ENCODE peak calls at places on chromosomes 12 and 14, in seven cellular contexts. C is HCT116, S is K562, Y is HepG2, Q is SK-N-SH, J is H1, N is GM12878. G is an unnamed sample.

GRCh38 chr14:23469906-23470403 is 452 bp downstream of the NGDN start:
- DNase-seq in C (no peak), S (no peak), Y (no peak), Q (no peak), J (no peak), N (no peak), G (no peak)

GRCh38 chr14:99233222-99234035 is 38.6 kb downstream of the BCL11B start:
- DNase-seq in C (no peak), S (no peak), Y (no peak), Q (no peak), J (no peak), N (no peak), G (no peak)

GRCh38 chr12:563250-563781 is 99.9 kb downstream of the NINJ2 start:
- DNase-seq in C (no peak), S (no peak), Y (no peak), Q (no peak), J (no peak), N (no peak), G (no peak)

GRCh38 chr12:130646690-130647089 is 69.4 kb downstream of the RIMBP2 start:
- DNase-seq in C (no peak), S (no peak), Y (no peak), Q (no peak), J (no peak), N (no peak), G (no peak)

GRCh38 chr14:94633116-94633515 is 20.9 kb downstream of the SERPINA3 start:
- DNase-seq in C (no peak), S (no peak), Y (no peak), Q (no peak), J (no peak), N (no peak), G (no peak)

GRCh38 chr12:131676544-131676943 is 34.3 kb upstream of the SFSWAP start:
- DNase-seq in C (no peak), S (no peak), Y (no peak), Q (no peak), J (no peak), N (no peak), G (no peak)

GRCh38 chr14:56452989-56453388 is 126.6 kb upstream of the TMEM260 start:
- DNase-seq in C (no peak), S (no peak), Y (no peak), Q (no peak), J (no peak), N (no peak), G (no peak)

GRCh38 chr12:6377667-6377994 is 2.3 kb upstream of the SCNN1A start:
- DNase-seq in C (no peak), S (no peak), Y (no peak), Q (no peak), J (no peak), N (no peak), G (no peak)

GRCh38 chr12:99960312-99960711 is 24.4 kb downstream of the ANKS1B start:
- DNase-seq in C (no peak), S (no peak), Y (no peak), Q (peak), J (no peak), N (no peak), G (no peak)

GRCh38 chr12:78187741-78188140 is 357.0 kb downstream of the NAV3 start:
- DNase-seq in C (no peak), S (no peak), Y (no peak), Q (no peak), J (no peak), N (no peak), G (no peak)

GRCh38 chr12:78185651-78186050 is 355.0 kb downstream of the NAV3 start:
- DNase-seq in C (no peak), S (no peak), Y (no peak), Q (no peak), J (no peak), N (no peak), G (no peak)

GRCh38 chr12:78186670-78187069 is 356.0 kb downstream of the NAV3 start:
- DNase-seq in C (no peak), S (no peak), Y (no peak), Q (no peak), J (no peak), N (no peak), G (no peak)

GRCh38 chr12:78183854-78184253 is 353.2 kb downstream of the NAV3 start:
- DNase-seq in C (no peak), S (no peak), Y (no peak), Q (no peak), J (no peak), N (no peak), G (no peak)

GRCh38 chr12:78185109-78185508 is 354.4 kb downstream of the NAV3 start:
- DNase-seq in C (no peak), S (no peak), Y (no peak), Q (no peak), J (no peak), N (no peak), G (no peak)
- TF ChIP-seq JUND in C (peak), S (no peak), Y (no peak), Q (peak), J (no peak), N (no peak), G (no peak)

GRCh38 chr12:2795291-2796186 is 769 bp downstream of the FKBP4 start:
- DNase-seq in C (no peak), S (peak), Y (peak), Q (peak), J (no peak), N (no peak), G (peak)
- TF ChIP-seq JUND in C (no peak), S (no peak), Y (no peak), Q (no peak), J (no peak), N (no peak), G (no peak)

DNA sequence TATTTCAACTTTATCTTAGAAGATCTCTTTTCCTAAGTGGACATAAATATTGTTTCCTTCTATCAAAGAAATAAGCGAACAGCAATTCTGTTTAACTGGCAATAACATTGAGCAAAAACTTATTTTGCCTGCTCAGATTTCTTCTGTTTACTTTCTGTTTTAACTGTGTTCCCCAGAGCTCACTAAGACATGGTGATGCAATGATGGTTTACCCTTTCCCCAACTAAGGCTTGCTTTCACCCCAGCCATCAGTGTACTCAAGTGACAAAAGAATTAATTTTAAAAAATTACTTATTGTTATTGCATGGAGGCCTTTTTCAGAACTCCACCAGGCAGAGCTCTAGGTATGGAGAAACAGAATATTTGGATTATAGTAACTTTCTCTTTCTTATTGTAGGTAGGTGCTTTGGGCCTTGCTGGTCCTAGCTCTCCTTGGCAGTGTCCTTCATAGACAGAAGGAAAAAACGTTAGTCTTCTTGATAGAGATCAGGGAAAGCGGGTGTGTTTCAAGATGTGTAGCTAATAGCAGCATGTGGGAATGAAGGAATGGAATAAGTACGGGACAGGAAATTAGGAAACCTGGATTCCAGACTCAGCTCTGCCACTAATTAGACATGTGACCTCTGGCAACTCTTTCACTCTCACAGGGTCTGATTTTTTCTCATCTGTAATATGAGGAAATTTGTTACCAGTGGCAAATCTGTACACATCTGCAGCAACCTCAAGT is 14.6 kb upstream of the DDHD1 start:
- DNase-seq in C (no peak), S (no peak), Y (no peak), Q (no peak), J (no peak), N (no peak), G (no peak)
- TF ChIP-seq JUND in C (no peak), S (no peak), Y (no peak), Q (no peak), J (no peak), N (no peak), G (no peak)

GRCh38 chr14:100538566-100539318 is 48.5 kb downstream of the BEGAIN start:
- DNase-seq in C (no peak), S (no peak), Y (no peak), Q (peak), J (no peak), N (no peak), G (no peak)
- TF ChIP-seq JUND in C (no peak), S (no peak), Y (no peak), Q (no peak), J (no peak), N (no peak), G (no peak)

GRCh38 chr12:19692091-19692490 is 252.8 kb downstream of the AEBP2 start:
- DNase-seq in C (no peak), S (no peak), Y (no peak), Q (no peak), J (no peak), N (no peak), G (no peak)

GRCh38 chr12:19689226-19689625 is 249.9 kb downstream of the AEBP2 start:
- DNase-seq in C (no peak), S (no peak), Y (no peak), Q (no peak), J (no peak), N (no peak), G (no peak)

GRCh38 chr12:19692566-19692965 is 253.3 kb downstream of the AEBP2 start:
- DNase-seq in C (no peak), S (no peak), Y (no peak), Q (no peak), J (no peak), N (no peak), G (no peak)

GRCh38 chr12:19689801-19690472 is 250.6 kb downstream of the AEBP2 start:
- DNase-seq in C (peak), S (no peak), Y (no peak), Q (no peak), J (no peak), N (no peak), G (no peak)

DNA sequence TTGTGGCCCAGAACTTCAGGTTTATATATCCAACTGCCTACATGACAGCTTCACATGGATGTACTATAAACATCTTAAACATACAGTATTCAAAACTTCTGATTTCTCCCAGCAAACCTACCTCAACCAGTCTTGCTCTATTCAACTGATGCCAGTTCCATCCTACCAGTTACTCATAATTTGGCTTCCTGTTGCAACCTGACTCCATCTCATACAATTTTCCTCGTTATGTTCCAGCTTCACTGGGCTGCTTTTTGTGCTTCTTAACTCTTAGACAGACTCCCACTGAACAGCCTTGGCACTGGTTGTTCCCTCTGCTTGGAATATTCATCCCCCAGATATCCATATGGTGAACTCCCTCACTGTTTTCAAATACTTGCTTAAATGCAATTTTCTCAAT is 249.2 kb downstream of the AEBP2 start:
- DNase-seq in C (no peak), S (no peak), Y (no peak), Q (no peak), J (no peak), N (no peak), G (no peak)
- TF ChIP-seq JUND in C (no peak), S (no peak), Y (no peak), Q (no peak), J (no peak), N (no peak), G (no peak)

DNA sequence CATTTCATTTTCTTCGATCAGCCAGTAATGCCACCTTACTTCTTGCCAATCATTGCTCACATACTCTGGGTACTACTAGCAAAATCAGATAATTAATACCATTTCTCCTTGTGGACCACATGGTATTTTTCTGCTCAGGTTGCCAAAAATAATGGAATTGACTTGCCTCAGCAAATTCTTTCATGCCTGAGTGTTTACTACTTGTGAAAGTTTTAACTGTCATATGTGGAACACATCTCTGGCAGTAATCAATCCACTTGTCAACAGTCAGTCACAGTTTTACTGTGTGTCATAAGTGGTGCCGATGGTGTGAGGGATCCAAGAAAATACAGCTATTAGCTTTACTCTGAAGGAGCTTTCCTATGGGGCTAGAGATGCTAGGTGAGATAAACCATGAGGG is 55.3 kb upstream of the ATF1 start:
- DNase-seq in C (no peak), S (no peak), Y (no peak), Q (no peak), J (no peak), N (no peak), G (no peak)
- TF ChIP-seq JUND in C (no peak), S (no peak), Y (no peak), Q (no peak), J (no peak), N (no peak), G (no peak)